ENCODE peak calls at places on chromosomes 12 and 14, in four cellular contexts. V is NCI-H774; I is RWPE1; G is stimulated activated CD4-positive, alpha-beta T cell treated with anti-CD3 and anti-CD28 coated beads, Interleukin-12 subunit alpha, Interleukin-12 subunit beta, amount 100 ng/mL, for 48 hours. S is an unnamed sample.

GRCh38 chr14:62673014-62673727 is 372.1 kb downstream of the KCNH5 start:
- DNase-seq in V (no peak), I (no peak), G (no peak), S (no peak)

GRCh38 chr12:119730381-119730780 is 62.4 kb downstream of the PRKAB1 start:
- DNase-seq in V (no peak), I (no peak), G (no peak), S (no peak)

GRCh38 chr14:47262801-47263200 is 412.6 kb downstream of the MDGA2 start:
- DNase-seq in V (no peak), I (peak), G (no peak), S (no peak)

GRCh38 chr12:12441891-12442461 is 85.1 kb downstream of the BORCS5 start:
- DNase-seq in V (no peak), I (no peak), G (no peak), S (no peak)

GRCh38 chr12:19287302-19287701 is 152.0 kb upstream of the AEBP2 start:
- DNase-seq in V (no peak), I (no peak), G (no peak), S (no peak)

GRCh38 chr12:71439613-71440392 is at the start of gene LGR5:
- DNase-seq in V (peak), I (no peak), G (peak), S (peak)

GRCh38 chr12:110528277-110528839 is 26.2 kb downstream of the RAD9B start:
- DNase-seq in V (no peak), I (no peak), G (no peak), S (no peak)

GRCh38 chr14:102949062-102949800 is 26.8 kb downstream of the AMN start:
- DNase-seq in V (no peak), I (no peak), G (no peak), S (no peak)

GRCh38 chr12:124184456-124184855 is 110.4 kb upstream of the RFLNA start:
- DNase-seq in V (no peak), I (no peak), G (no peak), S (no peak)

GRCh38 chr12:69540606-69541386 is 44.5 kb upstream of the CCT2 start:
- DNase-seq in V (no peak), I (no peak), G (no peak), S (no peak)

GRCh38 chr14:73700325-73700724 is 13.9 kb downstream of the PNMA1 start:
- DNase-seq in V (no peak), I (no peak), G (no peak), S (no peak)

GRCh38 chr12:52204931-52205505 is 13.2 kb upstream of the KRT80 start:
- DNase-seq in V (no peak), I (no peak), G (no peak), S (no peak)

GRCh38 chr14:91277546-91278382 is 33.3 kb upstream of the GPR68 start:
- DNase-seq in V (no peak), I (peak), G (no peak), S (no peak)

GRCh38 chr14:99562848-99563748 is 40.9 kb downstream of the CCDC85C start:
- DNase-seq in V (peak), I (peak), G (no peak), S (peak)

GRCh38 chr12:13534645-13535398 is 338.3 kb downstream of the EMP1 start:
- DNase-seq in V (no peak), I (peak), G (peak), S (peak)

GRCh38 chr12:120474092-120474960 is 4.8 kb upstream of the SRSF9 start:
- DNase-seq in V (no peak), I (peak), G (no peak), S (no peak)